ENCODE peak calls at places on chromosomes 2 and 18, in five cellular contexts. N is Right ventricle myocardium superior; R is lung; H is activated CD4-positive, alpha-beta T cell treated with anti-CD3 and anti-CD28 coated beads for 1 hour; U is BE2C. P is an unnamed sample.

GRCh38 chr2:20179179-20179754 is 45.7 kb downstream of the SDC1 start:
- DNase-seq in H (no peak), R (no peak), U (no peak), N (no peak), P (no peak)

GRCh38 chr2:4483050-4483449 is 779.7 kb downstream of the DCDC2C start:
- DNase-seq in N (no peak), R (no peak), H (no peak), U (no peak), P (no peak)

GRCh38 chr2:239578381-239578780 is 177.6 kb upstream of the HDAC4 start:
- DNase-seq in U (no peak), H (no peak), N (no peak), R (no peak), P (no peak)

GRCh38 chr2:8120979-8121825 is 560.7 kb upstream of the ID2 start:
- DNase-seq in U (no peak), R (no peak), H (no peak), N (no peak), P (peak; percentile 85)

GRCh38 chr2:68253211-68254068 is 1.1 kb upstream of the PPP3R1 start:
- DNase-seq in U (no peak), R (no peak), N (no peak), H (no peak), P (peak; percentile 20)

GRCh38 chr2:236167297-236168109 is 683 bp downstream of the GBX2 start:
- DNase-seq in U (peak; percentile 49), N (no peak), H (no peak), R (no peak), P (peak; percentile 69)

GRCh38 chr2:110157153-110157793 is 41.7 kb upstream of the MALL start:
- DNase-seq in R (peak; percentile 42), U (no peak), N (no peak), H (no peak), P (peak; percentile 71)

GRCh38 chr2:52877703-52878102 is 889.9 kb upstream of the CHAC2 start:
- DNase-seq in N (no peak), H (no peak), U (no peak), R (no peak), P (no peak)

GRCh38 chr18:76885011-76885410 is 62.7 kb downstream of the ZNF236 start:
- DNase-seq in U (no peak), R (no peak), N (peak; percentile 13), H (no peak), P (no peak)

GRCh38 chr2:73893764-73894474 is 1.1 kb downstream of the ACTG2 start:
- DNase-seq in U (no peak), R (no peak), H (no peak), N (no peak), P (no peak)

GRCh38 chr2:85161626-85161960 is 28.4 kb downstream of the TCF7L1 start:
- DNase-seq in U (no peak), H (no peak), N (no peak), R (no peak), P (peak; percentile 60)

GRCh38 chr2:1546023-1546591 is 132.8 kb downstream of the TPO start:
- DNase-seq in U (peak; percentile 42), H (no peak), N (no peak), R (no peak), P (peak; percentile 67)

GRCh38 chr2:98832172-98832571 is 101.2 kb upstream of the MGAT4A start:
- DNase-seq in N (no peak), H (no peak), U (no peak), R (no peak), P (no peak)

GRCh38 chr18:58505181-58505580 is 123.7 kb downstream of the ALPK2 start:
- DNase-seq in U (no peak), H (no peak), N (no peak), R (no peak), P (no peak)

GRCh38 chr2:189641565-189641964 is 19.7 kb upstream of the ASNSD1 start:
- DNase-seq in R (no peak), H (no peak), U (no peak), N (no peak), P (no peak)

GRCh38 chr2:95262896-95263542 is 11.2 kb upstream of the PROM2 start:
- DNase-seq in U (no peak), N (no peak), H (no peak), R (no peak), P (no peak)

GRCh38 chr2:3169106-3169870 is 208.3 kb downstream of the EIPR1 start:
- DNase-seq in N (peak; percentile 25), R (no peak), H (no peak), U (no peak), P (peak; percentile 84)

GRCh38 chr2:182852090-182852489 is 14.3 kb downstream of the FRZB start:
- DNase-seq in H (no peak), R (no peak), N (no peak), U (peak; percentile 46), P (peak; percentile 11)

GRCh38 chr2:215811409-215812355 is 201.7 kb downstream of the MREG start:
- DNase-seq in R (no peak), N (no peak), U (no peak), H (no peak), P (no peak)

GRCh38 chr2:64177315-64177714 is 33.1 kb upstream of the PELI1 start:
- DNase-seq in H (no peak), R (no peak), U (no peak), N (no peak), P (peak; percentile 52)

GRCh38 chr2:11699686-11700670 is 30.0 kb upstream of the NTSR2 start:
- DNase-seq in N (peak; percentile 18), R (no peak), H (no peak), U (no peak), P (no peak)